ENCODE peak calls at places on chromosomes 2 and 18, in four cellular contexts. X is substantia nigra, G is choroid plexus epithelial cell, S is NCI-H510A treated with DMSO at 0.1 percent for 48 hours. C is an unnamed sample.

GRCh38 chr2:235560345-235560744 is 66.5 kb downstream of the AGAP1 start:
- DNase-seq in G (no peak), X (no peak), S (no peak), C (no peak)

GRCh38 chr2:31810200-31810917 is 200.4 kb downstream of the MEMO1 start:
- DNase-seq in S (no peak), G (no peak), X (no peak), C (no peak)

GRCh38 chr18:55121397-55122170 is 162.3 kb upstream of the CCDC68 start:
- DNase-seq in S (no peak), G (no peak), X (no peak), C (no peak)

GRCh38 chr2:235041221-235041917 is 89.6 kb downstream of the SH3BP4 start:
- DNase-seq in X (no peak), S (no peak), G (no peak), C (no peak)

GRCh38 chr2:74429487-74430451 is 8.2 kb downstream of the WDR54 start:
- DNase-seq in X (no peak), S (no peak), G (no peak), C (no peak)

GRCh38 chr2:207163815-207164747 is 1.7 kb downstream of the KLF7 start:
- DNase-seq in G (peak), X (peak), S (no peak), C (peak)

GRCh38 chr2:159961005-159961404 is 101.4 kb downstream of the PLA2R1 start:
- DNase-seq in X (no peak), G (peak), S (no peak), C (no peak)

GRCh38 chr2:31383471-31384153 is 30.9 kb downstream of the XDH start:
- DNase-seq in S (no peak), G (peak), X (no peak), C (no peak)

GRCh38 chr2:4188561-4188960 is 485.2 kb downstream of the DCDC2C start:
- DNase-seq in X (no peak), G (no peak), S (no peak), C (no peak)

GRCh38 chr18:23966909-23967308 is 47.6 kb upstream of the TTC39C start:
- DNase-seq in X (no peak), G (no peak), S (peak), C (peak)

GRCh38 chr2:62196278-62196901 is 475 bp downstream of the B3GNT2 start:
- DNase-seq in G (no peak), S (peak), X (no peak), C (peak)

GRCh38 chr2:27916293-27917015 is 25.9 kb downstream of the BABAM2 start:
- DNase-seq in S (peak), G (no peak), X (no peak), C (no peak)